ENCODE peak calls at places on chromosomes 16 and 17, in eight cellular contexts. W is right lobe of liver, G is endothelial cell, P is fibroblast of pulmonary artery, N is Daoy, V is heart left ventricle, L is A549, E is lower leg skin. Q is an unnamed sample.

GRCh38 chr17:1999557-2000251 is 25.4 kb downstream of the RTN4RL1 start:
- DNase-seq in W (peak), G (peak), P (peak), N (no peak), V (peak), L (no peak), E (no peak), Q (no peak)

GRCh38 chr16:64718481-64718880 is 403.4 kb downstream of the CDH11 start:
- DNase-seq in W (no peak), G (no peak), P (no peak), N (no peak), V (no peak), L (no peak), E (no peak), Q (no peak)

GRCh38 chr16:10999313-10999712 is 54.9 kb downstream of the CLEC16A start:
- DNase-seq in W (no peak), G (no peak), P (no peak), N (no peak), V (no peak), L (no peak), E (no peak), Q (no peak)

GRCh38 chr17:66724581-66725341 is 110.2 kb upstream of the CACNG5 start:
- DNase-seq in W (no peak), G (no peak), P (peak), N (no peak), V (no peak), L (no peak), E (peak), Q (no peak)

GRCh38 chr16:57444711-57445110 is 2.5 kb downstream of the CIAPIN1 start:
- DNase-seq in W (no peak), G (no peak), P (peak), N (no peak), V (no peak), L (no peak), E (no peak), Q (no peak)

GRCh38 chr17:57375770-57376181 is 119.5 kb downstream of the MSI2 start:
- DNase-seq in W (no peak), G (no peak), P (no peak), N (no peak), V (no peak), L (no peak), E (no peak), Q (no peak)

GRCh38 chr17:42979511-42980273 is at the start of gene PTGES3L:
- DNase-seq in W (no peak), G (peak), P (peak), N (peak), V (peak), L (peak), E (no peak), Q (no peak)

GRCh38 chr16:19654147-19654546 is 63.9 kb downstream of the KNOP1 start:
- DNase-seq in W (no peak), G (no peak), P (no peak), N (no peak), V (no peak), L (no peak), E (no peak), Q (no peak)

GRCh38 chr16:57751539-57752202 is 16.1 kb downstream of the KATNB1 start:
- DNase-seq in W (no peak), G (no peak), P (no peak), N (no peak), V (no peak), L (no peak), E (no peak), Q (no peak)

GRCh38 chr16:24208710-24209109 is 47.4 kb upstream of the CACNG3 start:
- DNase-seq in W (no peak), G (no peak), P (no peak), N (no peak), V (no peak), L (no peak), E (no peak), Q (no peak)

GRCh38 chr16:49755291-49755611 is 100.7 kb downstream of the ZNF423 start:
- DNase-seq in W (no peak), G (peak), P (peak), N (peak), V (no peak), L (peak), E (no peak), Q (no peak)

GRCh38 chr16:54939537-54940278 is 9.0 kb downstream of the IRX5 start:
- DNase-seq in W (no peak), G (peak), P (no peak), N (no peak), V (no peak), L (no peak), E (peak), Q (no peak)

GRCh38 chr17:79036609-79037008 is 12.6 kb downstream of the C1QTNF1 start:
- DNase-seq in W (no peak), G (no peak), P (peak), N (peak), V (no peak), L (peak), E (peak), Q (no peak)

GRCh38 chr16:48526058-48526957 is 83.7 kb downstream of the N4BP1 start:
- DNase-seq in W (peak), G (no peak), P (no peak), N (peak), V (no peak), L (peak), E (peak), Q (no peak)

GRCh38 chr17:61248399-61248798 is 151.2 kb upstream of the TBX2 start:
- DNase-seq in W (no peak), G (no peak), P (peak), N (peak), V (no peak), L (no peak), E (no peak), Q (no peak)

GRCh38 chr16:30051518-30051917 is 14.0 kb upstream of the ALDOA start:
- DNase-seq in W (no peak), G (no peak), P (peak), N (peak), V (no peak), L (no peak), E (no peak), Q (no peak)

GRCh38 chr16:3190949-3191353 is 2.9 kb downstream of the OR1F1 start:
- DNase-seq in W (no peak), G (no peak), P (no peak), N (no peak), V (no peak), L (no peak), E (no peak), Q (no peak)

GRCh38 chr16:53991181-53992056 is 287.5 kb downstream of the FTO start:
- DNase-seq in W (no peak), G (no peak), P (peak), N (no peak), V (no peak), L (no peak), E (no peak), Q (no peak)

GRCh38 chr17:2223617-2223927 is 80.0 kb downstream of the SMG6 start:
- DNase-seq in W (no peak), G (no peak), P (no peak), N (no peak), V (no peak), L (no peak), E (no peak), Q (no peak)

GRCh38 chr17:76558210-76559095 is 18.6 kb downstream of the PRCD start:
- DNase-seq in W (no peak), G (no peak), P (peak), N (no peak), V (no peak), L (no peak), E (no peak), Q (no peak)